ENCODE peak calls at places on chromosomes 16 and 17, in seven cellular contexts. Q is Daoy; G is SW 1271; W is stimulated activated CD4-positive, alpha-beta T cell treated with anti-CD3 and anti-CD28 coated beads, TNF-alpha, amount 100 ng/mL, for 48 hours; S is effector CD4-positive, alpha-beta T cell; U is stomach; J is amniotic stem cell. H is an unnamed sample.

GRCh38 chr17:21379080-21379711 is 3.0 kb downstream of the KCNJ12 start:
- DNase-seq in Q (no peak), G (no peak), W (no peak), S (no peak), U (peak), J (no peak), H (no peak)

GRCh38 chr17:76716146-76716833 is 5.5 kb upstream of the MXRA7 start:
- DNase-seq in Q (peak), G (peak), W (no peak), S (peak), U (peak), J (no peak), H (no peak)

GRCh38 chr16:28977703-28978641 is 3.4 kb downstream of the SPNS1 start:
- DNase-seq in Q (no peak), G (no peak), W (no peak), S (no peak), U (no peak), J (no peak), H (no peak)

GRCh38 chr16:83631006-83631405 is 176.8 kb upstream of the HSBP1 start:
- DNase-seq in Q (no peak), G (no peak), W (no peak), S (no peak), U (no peak), J (no peak), H (no peak)

GRCh38 chr16:54194008-54194731 is 92.4 kb downstream of the IRX3 start:
- DNase-seq in Q (peak), G (no peak), W (no peak), S (no peak), U (peak), J (no peak), H (no peak)

GRCh38 chr16:89118361-89119061 is 24.9 kb downstream of the ACSF3 start:
- DNase-seq in Q (no peak), G (no peak), W (no peak), S (no peak), U (no peak), J (no peak), H (no peak)

GRCh38 chr16:67000384-67001158 is 12.2 kb downstream of the CES4A start:
- DNase-seq in Q (no peak), G (peak), W (no peak), S (peak), U (peak), J (no peak), H (no peak)

GRCh38 chr16:85136705-85137322 is 24.5 kb upstream of the CIBAR2 start:
- DNase-seq in Q (peak), G (no peak), W (no peak), S (no peak), U (peak), J (no peak), H (no peak)

GRCh38 chr17:31442860-31443259 is 51.4 kb downstream of the RAB11FIP4 start:
- DNase-seq in Q (no peak), G (no peak), W (no peak), S (no peak), U (no peak), J (no peak), H (no peak)

H was measured in pulmonary artery endothelial cell.